ENCODE peak calls at places on chromosomes 16 and 17, in six cellular contexts. J, W, B, V, C and I are unnamed samples.

GRCh38 chr17:48729335-48730239 is 1.0 kb upstream of the HOXB13 start:
- DNase-seq in J (no peak), W (no peak), B (no peak), V (no peak), C (peak), I (no peak)

GRCh38 chr17:76702941-76703637 is 7.7 kb downstream of the MXRA7 start:
- DNase-seq in J (no peak), W (no peak), B (no peak), V (no peak), C (no peak), I (no peak)

GRCh38 chr16:31404353-31405064 is 11.4 kb downstream of the ITGAD start:
- DNase-seq in J (no peak), W (peak), B (peak), V (peak), C (peak), I (no peak)

GRCh38 chr17:6654816-6655731 is 3.5 kb downstream of the C17orf100 start:
- DNase-seq in J (peak), W (no peak), B (no peak), V (no peak), C (no peak), I (no peak)

GRCh38 chr17:869567-870530 is 87.7 kb downstream of the MRM3 start:
- DNase-seq in J (no peak), W (peak), B (peak), V (no peak), C (no peak), I (no peak)

GRCh38 chr17:69763503-69763902 is 311.5 kb upstream of the KCNJ16 start:
- DNase-seq in J (no peak), W (peak), B (peak), V (no peak), C (no peak), I (no peak)

GRCh38 chr16:27389272-27389961 is 12.6 kb upstream of the IL21R start:
- DNase-seq in J (no peak), W (no peak), B (no peak), V (no peak), C (no peak), I (no peak)

GRCh38 chr16:19393226-19394074 is 24.2 kb upstream of the TMC5 start:
- DNase-seq in J (no peak), W (peak), B (peak), V (no peak), C (peak), I (no peak)

GRCh38 chr16:83994703-83995102 is 26.7 kb downstream of the NECAB2 start:
- DNase-seq in J (no peak), W (no peak), B (no peak), V (no peak), C (no peak), I (no peak)

GRCh38 chr16:27264151-27264550 is 4.4 kb downstream of the NSMCE1 start:
- DNase-seq in J (no peak), W (peak), B (peak), V (no peak), C (no peak), I (no peak)

GRCh38 chr17:59260724-59261123 is 40.4 kb downstream of the GDPD1 start:
- DNase-seq in J (no peak), W (no peak), B (no peak), V (no peak), C (no peak), I (no peak)

GRCh38 chr17:29069526-29070041 is 26.6 kb downstream of the PIPOX start:
- DNase-seq in J (no peak), W (no peak), B (peak), V (no peak), C (peak), I (no peak)

GRCh38 chr17:78256705-78257559 is 25.5 kb downstream of the TMEM235 start:
- DNase-seq in J (no peak), W (no peak), B (no peak), V (peak), C (no peak), I (no peak)

GRCh38 chr17:76868669-76869208 is 535 bp downstream of the MGAT5B start:
- DNase-seq in J (no peak), W (no peak), B (peak), V (no peak), C (no peak), I (no peak)